ENCODE peak calls at places on chromosome X, in six cellular contexts. Y is mesenchymal stem cell, A is H9, W is IMR-90, M is mesendoderm, I is neuronal stem cell. N is an unnamed sample.

GRCh38 chrX:135697614-135698013 is 15.8 kb upstream of the CT45A1 start:
- DNase-seq in Y (no peak), A (no peak), W (no peak), M (no peak), I (no peak), N (no peak)

GRCh38 chrX:70421618-70422017 is 1.5 kb upstream of the GDPD2 start:
- DNase-seq in Y (no peak), A (peak), W (no peak), M (peak), I (no peak), N (peak)

GRCh38 chrX:40773809-40774208 is 38.5 kb upstream of the MED14 start:
- DNase-seq in Y (peak), A (no peak), W (peak), M (no peak), I (no peak), N (no peak)

GRCh38 chrX:63275127-63275526 is 76.0 kb downstream of the SPIN4 start:
- DNase-seq in Y (peak), A (peak), W (peak), M (peak), I (no peak), N (peak)

GRCh38 chrX:45230410-45230809 is 29.7 kb upstream of the DIPK2B start:
- DNase-seq in Y (no peak), A (no peak), W (no peak), M (no peak), I (no peak), N (no peak)

GRCh38 chrX:40154853-40155616 is 57.3 kb upstream of the BCOR start:
- DNase-seq in Y (peak), A (peak), W (peak), M (peak), I (no peak), N (peak)

GRCh38 chrX:115547448-115547847 is 13.5 kb upstream of the PLS3 start:
- DNase-seq in Y (no peak), A (peak), W (no peak), M (peak), I (no peak), N (no peak)

GRCh38 chrX:115978068-115978467 is 192.5 kb upstream of the AGTR2 start:
- DNase-seq in Y (no peak), A (no peak), W (no peak), M (no peak), I (no peak), N (no peak)

GRCh38 chrX:114268643-114269042 is 315.2 kb upstream of the HTR2C start:
- DNase-seq in Y (no peak), A (no peak), W (no peak), M (no peak), I (no peak), N (no peak)

GRCh38 chrX:1507511-1508463 is 29.2 kb downstream of the P2RY8 start:
- DNase-seq in Y (no peak), A (no peak), W (no peak), M (no peak), I (no peak), N (no peak)

GRCh38 chrX:44795945-44796450 is 47.8 kb upstream of the DUSP21 start:
- DNase-seq in Y (no peak), A (no peak), W (no peak), M (no peak), I (no peak), N (no peak)

GRCh38 chrX:1646009-1646408 is 31.1 kb downstream of the ASMT start:
- DNase-seq in Y (no peak), A (no peak), W (no peak), M (no peak), I (no peak), N (no peak)

GRCh38 chrX:44432641-44433040 is 89.2 kb upstream of the EFHC2 start:
- DNase-seq in Y (peak), A (no peak), W (peak), M (peak), I (peak), N (no peak)

GRCh38 chrX:108362026-108362425 is 76.2 kb downstream of the COL4A6 start:
- DNase-seq in Y (peak), A (no peak), W (no peak), M (no peak), I (no peak), N (no peak)

GRCh38 chrX:153908219-153908875 is 3.9 kb downstream of the AVPR2 start:
- DNase-seq in Y (no peak), A (no peak), W (no peak), M (no peak), I (no peak), N (no peak)

GRCh38 chrX:65581661-65582339 is 47.2 kb upstream of the LAS1L start:
- DNase-seq in Y (peak), A (peak), W (peak), M (peak), I (peak), N (peak)

GRCh38 chrX:85004255-85004654 is 578 bp downstream of the APOOL start:
- DNase-seq in Y (peak), A (no peak), W (peak), M (peak), I (no peak), N (no peak)

GRCh38 chrX:32873786-32874185 is 337.6 kb downstream of the DMD start:
- DNase-seq in Y (no peak), A (no peak), W (no peak), M (no peak), I (no peak), N (no peak)

GRCh38 chrX:64975491-64975890 is 759 bp downstream of the ZC4H2 start:
- DNase-seq in Y (peak), A (peak), W (no peak), M (peak), I (peak), N (peak)

GRCh38 chrX:46710425-46710824 is 48.5 kb downstream of the SLC9A7 start:
- DNase-seq in Y (peak), A (no peak), W (peak), M (no peak), I (no peak), N (no peak)

GRCh38 chrX:10089378-10089795 is 67.4 kb upstream of the CLCN4 start:
- DNase-seq in Y (no peak), A (no peak), W (peak), M (no peak), I (no peak), N (no peak)

GRCh38 chrX:106606583-106606982 is 5.2 kb upstream of the RADX start:
- DNase-seq in Y (no peak), A (no peak), W (no peak), M (no peak), I (no peak), N (no peak)
- H2BK15ac ChIP-seq in Y (no peak), A (no peak), W (no peak), M (no peak), I (no peak), N (no peak)

DNA sequence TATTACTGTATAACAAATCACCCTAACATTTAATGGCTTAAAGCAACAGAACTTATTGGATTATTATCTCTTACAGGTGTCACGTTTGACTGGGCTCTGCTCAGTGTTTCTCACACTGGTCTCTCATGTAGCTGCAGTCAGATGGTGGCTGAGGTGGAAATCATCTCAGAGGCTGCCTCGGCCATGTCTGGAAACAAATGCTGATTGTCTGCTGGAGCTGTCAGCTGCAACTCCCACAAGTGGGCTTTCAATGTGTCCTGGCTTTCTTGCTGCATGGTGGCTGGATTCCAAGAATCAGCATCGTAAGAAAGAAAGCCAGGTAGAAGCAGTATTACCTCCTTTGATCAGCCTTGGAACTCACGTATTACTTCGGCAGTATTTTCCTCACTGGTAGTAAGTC is 277.6 kb downstream of the SPANXN1 start:
- DNase-seq in Y (no peak), A (no peak), W (no peak), M (no peak), I (no peak), N (no peak)
- H2BK15ac ChIP-seq in Y (no peak), A (no peak), W (no peak), M (no peak), I (no peak), N (no peak)

DNA sequence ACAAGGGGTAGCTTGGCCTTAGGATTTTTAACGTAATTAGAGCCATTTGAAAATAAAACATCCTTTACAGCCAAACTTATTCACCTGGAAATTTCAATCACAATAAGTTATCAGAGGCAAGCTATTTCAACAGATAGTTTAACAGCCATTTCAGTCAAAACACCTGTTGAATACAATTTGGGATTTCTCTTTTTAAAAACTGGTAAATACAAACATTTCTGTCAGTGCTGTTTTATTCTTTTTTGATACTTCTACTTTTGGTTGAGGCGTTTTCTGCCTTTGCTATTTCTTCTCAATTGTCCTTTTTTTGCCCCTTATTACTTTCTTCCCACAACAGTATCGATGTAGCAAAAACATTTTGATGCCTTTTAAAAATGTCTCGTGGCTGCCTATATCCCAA is 2.1 kb upstream of the DACH2 start:
- DNase-seq in Y (no peak), A (no peak), W (no peak), M (no peak), I (no peak), N (no peak)
- H2BK15ac ChIP-seq in Y (no peak), A (no peak), W (no peak), M (no peak), I (no peak), N (no peak)

GRCh38 chrX:68832516-68833447 is 4.0 kb downstream of the EFNB1 start:
- DNase-seq in Y (no peak), A (peak), W (no peak), M (no peak), I (no peak), N (no peak)

GRCh38 chrX:68833448-68833805 is 4.6 kb downstream of the EFNB1 start:
- DNase-seq in Y (no peak), A (peak), W (no peak), M (no peak), I (no peak), N (no peak)

GRCh38 chrX:68831405-68832100 is 2.7 kb downstream of the EFNB1 start:
- DNase-seq in Y (peak), A (peak), W (peak), M (no peak), I (no peak), N (no peak)

GRCh38 chrX:68830486-68831404 is 1.9 kb downstream of the EFNB1 start:
- DNase-seq in Y (no peak), A (peak), W (no peak), M (no peak), I (no peak), N (no peak)

GRCh38 chrX:68832101-68832416 is 3.2 kb downstream of the EFNB1 start:
- DNase-seq in Y (peak), A (peak), W (peak), M (peak), I (no peak), N (no peak)
- H2BK15ac ChIP-seq in Y (no peak), A (no peak), W (no peak), M (no peak), I (no peak), N (no peak)

GRCh38 chrX:14508025-14508690 is 21.2 kb upstream of the GLRA2 start:
- DNase-seq in Y (no peak), A (no peak), W (no peak), M (no peak), I (no peak), N (no peak)

GRCh38 chrX:14505648-14506047 is 23.7 kb upstream of the GLRA2 start:
- DNase-seq in Y (no peak), A (no peak), W (no peak), M (no peak), I (no peak), N (no peak)

GRCh38 chrX:14504960-14505538 is 24.3 kb upstream of the GLRA2 start:
- DNase-seq in Y (no peak), A (no peak), W (no peak), M (no peak), I (no peak), N (no peak)

GRCh38 chrX:14509325-14510057 is 19.8 kb upstream of the GLRA2 start:
- DNase-seq in Y (no peak), A (no peak), W (no peak), M (no peak), I (no peak), N (no peak)

GRCh38 chrX:14506866-14507265 is 22.5 kb upstream of the GLRA2 start:
- DNase-seq in Y (no peak), A (no peak), W (no peak), M (no peak), I (no peak), N (no peak)
- H2BK15ac ChIP-seq in Y (no peak), A (no peak), W (no peak), M (no peak), I (no peak), N (no peak)

GRCh38 chrX:11197671-11198070 is 86.5 kb downstream of the HCCS start:
- DNase-seq in Y (no peak), A (no peak), W (no peak), M (no peak), I (no peak), N (no peak)

GRCh38 chrX:11193035-11193469 is 81.9 kb downstream of the HCCS start:
- DNase-seq in Y (peak), A (no peak), W (peak), M (no peak), I (no peak), N (no peak)

GRCh38 chrX:11190745-11191510 is 79.8 kb downstream of the HCCS start:
- DNase-seq in Y (no peak), A (no peak), W (no peak), M (no peak), I (no peak), N (no peak)

DNA sequence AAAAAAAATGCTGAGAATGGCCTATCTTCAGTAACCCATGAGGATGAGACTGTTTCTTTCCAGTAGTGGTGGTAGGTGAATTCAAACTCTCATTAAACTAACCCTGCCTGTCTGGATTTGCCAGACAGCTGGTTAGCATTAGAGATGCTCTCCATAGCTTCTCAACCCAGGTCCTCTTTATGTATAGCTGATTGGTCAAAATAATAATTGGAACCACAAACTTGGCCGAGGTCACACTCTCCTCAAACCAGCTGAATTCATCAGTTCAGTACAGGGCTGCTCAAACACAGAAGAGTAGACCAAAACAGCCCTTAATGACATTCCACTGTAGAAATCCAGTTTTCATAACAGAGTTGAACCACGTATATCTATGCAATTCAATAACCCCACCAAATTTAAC is 85.3 kb downstream of the HCCS start:
- DNase-seq in Y (no peak), A (no peak), W (no peak), M (no peak), I (no peak), N (no peak)
- H2BK15ac ChIP-seq in Y (no peak), A (no peak), W (no peak), M (no peak), I (no peak), N (no peak)